ENCODE peak calls at places on chromosomes 5 and 9, in four cellular contexts. M, Z, A and W are unnamed samples.

GRCh38 chr5:1748271-1748670 is 51.4 kb downstream of the MRPL36 start:
- DNase-seq in M (no peak), Z (peak; percentile 33), A (no peak), W (no peak)

GRCh38 chr9:135565636-135566035 is 4.1 kb downstream of the PAEP start:
- DNase-seq in M (no peak), Z (no peak), A (no peak), W (no peak)

GRCh38 chr5:59346514-59346913 is 547.0 kb downstream of the PDE4D start:
- DNase-seq in M (no peak), Z (no peak), A (no peak), W (no peak)

GRCh38 chr9:114138537-114138936 is 16.8 kb upstream of the COL27A1 start:
- DNase-seq in M (no peak), Z (no peak), A (peak; percentile 28), W (no peak)

GRCh38 chr9:36970007-36970888 is 63.8 kb downstream of the PAX5 start:
- DNase-seq in M (no peak), Z (no peak), A (no peak), W (no peak)

GRCh38 chr9:113973963-113974413 is 97.9 kb downstream of the ZNF618 start:
- DNase-seq in M (no peak), Z (peak; percentile 50), A (no peak), W (no peak)

GRCh38 chr5:130116431-130116830 is 212.2 kb downstream of the CHSY3 start:
- DNase-seq in M (no peak), Z (no peak), A (no peak), W (no peak)

GRCh38 chr9:135216236-135216635 is 128.8 kb downstream of the OLFM1 start:
- DNase-seq in M (no peak), Z (peak; percentile 54), A (no peak), W (no peak)

GRCh38 chr9:19232830-19233194 is 2.3 kb downstream of the DENND4C start:
- DNase-seq in M (no peak), Z (no peak), A (no peak), W (no peak)

GRCh38 chr9:84170521-84171141 is 169.9 kb downstream of the SLC28A3 start:
- DNase-seq in M (no peak), Z (peak; percentile 73), A (peak; percentile 76), W (peak; percentile 90)

GRCh38 chr5:169695025-169695625 is 58.0 kb downstream of the DOCK2 start:
- DNase-seq in M (no peak), Z (no peak), A (no peak), W (no peak)

GRCh38 chr9:5557606-5558587 is 47.6 kb downstream of the PDCD1LG2 start:
- DNase-seq in M (no peak), Z (no peak), A (peak; percentile 16), W (peak; percentile 11)

GRCh38 chr5:83636141-83636540 is 84.5 kb downstream of the HAPLN1 start:
- DNase-seq in M (no peak), Z (no peak), A (no peak), W (no peak)

GRCh38 chr5:89967806-89968444 is 441.6 kb downstream of the CETN3 start:
- DNase-seq in M (no peak), Z (no peak), A (no peak), W (no peak)

GRCh38 chr9:133114451-133114885 is 6.6 kb downstream of the RALGDS start:
- DNase-seq in M (no peak), Z (peak; percentile 80), A (peak; percentile 67), W (peak; percentile 74)

GRCh38 chr5:160293901-160294561 is 18.3 kb downstream of the CCNJL start:
- DNase-seq in M (no peak), Z (peak; percentile 88), A (no peak), W (no peak)

GRCh38 chr9:95261890-95262289 is 55.6 kb downstream of the FANCC start:
- DNase-seq in M (no peak), Z (no peak), A (no peak), W (no peak)

GRCh38 chr9:117044241-117044640 is 357.1 kb downstream of the TRIM32 start:
- DNase-seq in M (no peak), Z (no peak), A (no peak), W (no peak)

GRCh38 chr5:158925314-158925713 is 174.4 kb downstream of the EBF1 start:
- DNase-seq in M (no peak), Z (no peak), A (no peak), W (no peak)

GRCh38 chr5:135185461-135186075 is 151.5 kb upstream of the PITX1 start:
- DNase-seq in M (no peak), Z (no peak), A (no peak), W (no peak)

GRCh38 chr9:8717146-8717545 is 917.6 kb upstream of the DMAC1 start:
- DNase-seq in M (no peak), Z (no peak), A (no peak), W (no peak)

GRCh38 chr5:129803403-129803802 is 55.5 kb downstream of the MINAR2 start:
- DNase-seq in M (no peak), Z (peak; percentile 56), A (no peak), W (no peak)

GRCh38 chr9:81984911-81985310 is 3.7 kb upstream of the SPATA31D1 start:
- DNase-seq in M (no peak), Z (no peak), A (no peak), W (no peak)

GRCh38 chr9:70587143-70587710 is 172.8 kb upstream of the KLF9 start:
- DNase-seq in M (no peak), Z (no peak), A (no peak), W (no peak)
- H3K27ac ChIP-seq in M (no peak overlapping the region), Z (peak overlapping the region; percentile 28), A (peak overlapping the region; percentile 82), W (peak overlapping the region; percentile 91)

GRCh38 chr5:73863911-73864310 is 237.9 kb downstream of the ARHGEF28 start:
- DNase-seq in M (no peak), Z (no peak), A (no peak), W (no peak)

GRCh38 chr5:73861313-73861978 is 235.4 kb downstream of the ARHGEF28 start:
- DNase-seq in M (no peak), Z (no peak), A (no peak), W (no peak)

GRCh38 chr5:73859696-73860095 is 233.7 kb downstream of the ARHGEF28 start:
- DNase-seq in M (no peak), Z (no peak), A (no peak), W (no peak)

GRCh38 chr5:73865315-73865714 is 239.3 kb downstream of the ARHGEF28 start:
- DNase-seq in M (no peak), Z (no peak), A (no peak), W (no peak)

GRCh38 chr5:73862796-73863195 is 236.8 kb downstream of the ARHGEF28 start:
- DNase-seq in M (no peak), Z (no peak), A (no peak), W (no peak)
- H3K27ac ChIP-seq in M (no peak overlapping the region), Z (no peak overlapping the region), A (no peak overlapping the region), W (no peak overlapping the region)

DNA sequence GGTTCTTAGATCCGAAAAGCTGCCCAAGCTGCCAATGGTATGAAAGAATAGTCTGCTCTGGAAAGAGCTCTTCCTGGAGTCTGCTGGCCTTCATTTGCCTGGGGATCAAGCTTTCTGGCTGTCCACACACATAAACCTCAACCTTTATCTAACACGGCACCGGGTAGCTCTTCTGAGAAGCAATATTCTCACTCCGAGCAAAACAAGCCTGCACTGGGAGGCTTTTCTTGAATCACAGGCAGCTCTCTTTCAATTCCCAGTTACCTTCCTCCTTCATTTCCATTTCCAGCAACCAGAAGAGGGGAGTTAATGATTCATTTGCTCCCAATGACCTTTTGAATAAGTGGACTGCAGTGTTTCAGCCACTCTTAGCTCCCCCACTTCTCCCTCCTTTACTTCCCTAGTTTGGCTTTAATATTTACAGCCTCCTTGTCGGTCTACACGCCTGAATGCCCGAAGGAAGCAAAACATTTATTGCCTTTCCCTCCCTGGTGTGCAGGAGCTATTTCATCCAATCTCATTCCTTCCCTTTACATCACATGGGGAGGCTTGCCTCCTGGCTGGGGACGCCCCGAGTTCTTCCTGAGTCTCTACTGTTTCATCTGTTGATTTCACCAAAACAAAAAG is 187.1 kb downstream of the ARHGEF28 start:
- DNase-seq in M (no peak), Z (no peak), A (no peak), W (no peak)
- H3K27ac ChIP-seq in M (no peak overlapping the region), Z (no peak overlapping the region), A (no peak overlapping the region), W (no peak overlapping the region)

GRCh38 chr5:107496466-107496865 is 174.3 kb downstream of the EFNA5 start:
- DNase-seq in M (no peak), Z (no peak), A (no peak), W (no peak)
- H3K27ac ChIP-seq in M (no peak overlapping the region), Z (no peak overlapping the region), A (no peak overlapping the region), W (no peak overlapping the region)

DNA sequence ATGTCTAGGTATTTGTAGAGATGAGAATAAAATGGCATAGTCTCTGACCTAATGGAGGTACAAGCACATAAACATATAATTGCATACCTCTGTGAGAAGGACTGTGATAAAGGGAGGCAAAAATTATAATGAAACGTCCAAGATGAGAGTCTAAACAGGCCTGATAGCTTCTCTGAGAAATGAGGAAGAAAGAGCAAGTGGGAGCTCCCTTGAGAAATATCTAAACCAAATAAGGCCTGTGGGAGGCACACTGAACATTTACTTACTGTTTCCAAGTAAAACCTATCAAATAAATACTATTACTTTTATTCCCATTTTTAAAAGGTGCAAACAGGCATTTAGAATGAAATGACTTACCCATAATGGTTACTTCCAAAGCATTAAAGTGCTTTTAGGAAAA is 125.6 kb upstream of the PAPPA start:
- DNase-seq in M (no peak), Z (no peak), A (no peak), W (no peak)
- H3K27ac ChIP-seq in M (no peak overlapping the region), Z (no peak overlapping the region), A (no peak overlapping the region), W (no peak overlapping the region)

GRCh38 chr5:119269061-119269579 is 86.7 kb upstream of the TNFAIP8 start:
- DNase-seq in M (no peak), Z (peak; percentile 88), A (no peak), W (peak; percentile 25)
- H3K27ac ChIP-seq in M (peak overlapping the region; percentile 85), Z (peak overlapping the region; percentile 97), A (peak overlapping the region; percentile 80), W (peak overlapping the region; percentile 93)

GRCh38 chr5:172799416-172799815 is 28.4 kb upstream of the DUSP1 start:
- DNase-seq in M (no peak), Z (no peak), A (no peak), W (no peak)
- H3K27ac ChIP-seq in M (no peak overlapping the region), Z (peak overlapping the region; percentile 98), A (no peak overlapping the region), W (peak overlapping the region; percentile 95)

DNA sequence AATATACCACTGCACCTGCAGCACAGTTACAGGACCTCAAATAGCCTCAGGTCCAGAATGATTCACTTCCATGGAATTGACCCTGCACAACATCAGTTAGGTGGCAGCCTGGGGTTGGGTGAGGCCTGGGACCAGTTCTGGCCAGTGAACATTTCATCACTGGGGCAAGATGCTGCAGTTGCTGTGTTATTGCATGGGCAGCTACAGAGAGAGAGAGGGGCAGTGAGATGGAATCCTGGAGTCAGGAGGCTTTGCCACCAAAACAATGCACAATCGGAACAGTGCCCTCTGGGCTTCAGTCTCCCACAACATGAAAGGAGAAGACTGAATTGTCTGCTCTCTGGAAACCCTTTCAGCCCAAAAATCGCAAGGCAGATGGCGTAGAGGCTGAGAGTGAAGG is 51.8 kb downstream of the SH3TC2 start:
- DNase-seq in M (no peak), Z (no peak), A (no peak), W (no peak)
- H3K27ac ChIP-seq in M (peak overlapping the region; percentile 51), Z (no peak overlapping the region), A (no peak overlapping the region), W (no peak overlapping the region)

GRCh38 chr5:16913187-16913839 is 22.8 kb downstream of the MYO10 start:
- DNase-seq in M (no peak), Z (no peak), A (no peak), W (no peak)
- H3K27ac ChIP-seq in M (no peak overlapping the region), Z (no peak overlapping the region), A (no peak overlapping the region), W (no peak overlapping the region)